ENCODE peak calls at places on chromosomes 13 and 19, in nine cellular contexts. G, N, I, X, Z, H, U, K and F are unnamed samples.

GRCh38 chr19:40603071-40603718 is 2.0 kb downstream of the LTBP4 start:
- DNase-seq in H (no peak), N (no peak), U (no peak), I (peak), G (no peak), X (no peak), Z (no peak), K (no peak), F (no peak)

GRCh38 chr13:110812111-110812868 is 98.8 kb downstream of the ING1 start:
- DNase-seq in Z (no peak), H (no peak), I (no peak), N (no peak), K (no peak), G (no peak), U (no peak), X (no peak), F (no peak)

GRCh38 chr19:40150170-40150569 is 41.1 kb upstream of the MAP3K10 start:
- DNase-seq in U (no peak), I (no peak), Z (no peak), G (no peak), K (peak), X (no peak), N (no peak), H (no peak), F (no peak)

GRCh38 chr19:19873381-19873780 is 7.7 kb downstream of the ZNF253 start:
- DNase-seq in H (no peak), U (no peak), N (no peak), Z (no peak), X (no peak), G (no peak), I (no peak), K (no peak), F (no peak)

GRCh38 chr19:3006075-3006767 is 22.9 kb downstream of the TLE2 start:
- DNase-seq in G (no peak), N (peak), H (no peak), X (no peak), Z (peak), I (no peak), U (no peak), K (no peak), F (no peak)

GRCh38 chr13:68927387-68928026 is 1180.1 kb upstream of the ATXN8OS start:
- DNase-seq in N (no peak), K (no peak), U (no peak), H (no peak), X (no peak), G (no peak), Z (peak), I (peak), F (no peak)

GRCh38 chr13:28638756-28639155 is 20.2 kb upstream of the POMP start:
- DNase-seq in N (no peak), X (no peak), I (no peak), U (no peak), G (no peak), Z (no peak), K (no peak), H (no peak), F (no peak)

GRCh38 chr19:14337510-14337909 is 43.7 kb upstream of the ADGRE5 start:
- DNase-seq in H (peak), U (no peak), I (no peak), Z (peak), X (no peak), N (peak), G (no peak), K (no peak), F (no peak)

GRCh38 chr19:58021541-58022282 is 12.1 kb upstream of the ZSCAN1 start:
- DNase-seq in G (no peak), U (peak), K (peak), Z (no peak), N (peak), I (peak), H (peak), X (no peak), F (no peak)

GRCh38 chr13:59112375-59112774 is 1051.4 kb downstream of the DIAPH3 start:
- DNase-seq in H (no peak), X (no peak), I (no peak), Z (no peak), K (peak), N (no peak), G (no peak), U (no peak), F (no peak)

GRCh38 chr19:3343619-3344502 is 22.5 kb upstream of the NFIC start:
- DNase-seq in K (peak), H (peak), U (peak), G (peak), I (peak), Z (peak), X (peak), N (peak), F (peak)

GRCh38 chr19:1672038-1672768 is 19.8 kb upstream of the TCF3 start:
- DNase-seq in N (peak), U (no peak), K (no peak), I (no peak), H (peak), Z (no peak), X (no peak), G (no peak), F (no peak)

GRCh38 chr19:18991050-18991449 is 42.3 kb downstream of the SUGP2 start:
- DNase-seq in Z (no peak), I (no peak), U (no peak), K (no peak), H (no peak), X (no peak), G (no peak), N (no peak), F (peak)

GRCh38 chr13:110444226-110444653 is 117.3 kb downstream of the RAB20 start:
- DNase-seq in H (no peak), K (no peak), N (no peak), I (no peak), X (no peak), G (no peak), Z (peak), U (peak), F (no peak)

GRCh38 chr13:109729031-109729870 is 57.1 kb downstream of the IRS2 start:
- DNase-seq in X (no peak), K (no peak), N (no peak), G (no peak), H (no peak), U (no peak), Z (no peak), I (no peak), F (no peak)

DNA sequence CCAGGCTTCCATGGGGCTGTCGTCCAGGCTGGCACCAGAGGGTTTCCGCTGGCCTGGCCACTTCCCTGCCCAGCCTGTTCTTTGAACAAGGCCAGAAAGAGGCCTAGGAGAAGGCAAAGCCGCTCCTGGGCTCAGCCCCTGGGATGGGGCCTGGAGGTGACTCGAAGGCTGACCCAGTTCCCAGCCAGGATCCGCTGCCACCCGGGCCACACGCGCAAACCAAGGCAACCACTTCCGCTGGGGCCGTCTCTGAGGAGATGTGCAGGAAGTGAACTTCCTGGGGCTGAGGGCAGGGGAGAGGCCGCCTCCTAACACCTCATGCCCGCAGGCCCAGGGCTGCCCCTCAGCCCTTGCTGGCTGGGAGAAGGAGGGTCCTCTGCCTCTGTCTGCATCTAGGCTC is 15.2 kb downstream of the PLEKHF1 start:
- DNase-seq in Z (no peak), H (no peak), X (no peak), G (peak), U (no peak), I (no peak), N (no peak), K (no peak), F (no peak)
- TF ChIP-seq POLR2A in Z (no peak), H (no peak), X (no peak), G (no peak), U (no peak), I (no peak), N (no peak), K (no peak), F (no peak)

DNA sequence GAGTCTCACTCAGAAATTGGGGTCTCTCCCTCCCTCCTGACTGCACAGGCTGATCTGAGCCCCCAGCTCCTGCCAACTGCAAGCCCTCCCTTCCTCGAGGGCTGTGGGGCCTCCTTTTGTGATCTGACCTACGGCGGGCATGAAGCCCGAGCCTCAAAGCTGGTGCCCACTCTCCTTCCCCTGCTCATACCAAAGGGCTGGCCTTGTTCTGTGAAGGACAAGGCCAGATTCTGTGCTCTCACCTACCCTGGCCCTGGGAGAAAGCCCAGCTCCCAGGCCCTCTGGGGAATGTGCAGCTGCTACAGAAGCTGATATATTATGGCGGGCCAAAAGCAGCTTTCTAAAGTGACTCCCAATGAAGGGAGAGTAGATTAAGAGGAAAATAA is 9.0 kb upstream of the ECH1 start:
- DNase-seq in X (no peak), U (no peak), Z (no peak), G (no peak), H (peak), I (no peak), K (no peak), N (no peak), F (no peak)
- TF ChIP-seq POLR2A in X (no peak), U (no peak), Z (no peak), G (peak), H (no peak), I (no peak), K (no peak), N (no peak), F (no peak)

GRCh38 chr19:24086974-24087595 is at the start of gene ZNF254:
- DNase-seq in N (peak), H (peak), Z (no peak), K (peak), I (no peak), G (peak), U (peak), X (peak), F (peak)
- TF ChIP-seq POLR2A in N (peak), H (peak), Z (no peak), K (no peak), I (no peak), G (peak), U (peak), X (no peak), F (peak)

GRCh38 chr13:99311137-99311536 is 3.9 kb upstream of the GPR183 start:
- DNase-seq in N (peak), H (no peak), I (no peak), X (no peak), K (no peak), G (no peak), Z (no peak), U (peak), F (no peak)

GRCh38 chr13:99313941-99314340 is 6.7 kb upstream of the GPR183 start:
- DNase-seq in U (no peak), X (no peak), K (no peak), N (no peak), I (no peak), H (no peak), G (no peak), Z (no peak), F (no peak)

GRCh38 chr13:99313473-99313872 is 6.3 kb upstream of the GPR183 start:
- DNase-seq in U (no peak), G (no peak), X (no peak), Z (no peak), I (no peak), H (no peak), K (no peak), N (no peak), F (no peak)

GRCh38 chr13:99311748-99312492 is 4.7 kb upstream of the GPR183 start:
- DNase-seq in I (no peak), G (no peak), U (peak), X (no peak), H (no peak), N (no peak), K (no peak), Z (no peak), F (no peak)

GRCh38 chr13:99312493-99312883 is 5.3 kb upstream of the GPR183 start:
- DNase-seq in H (no peak), X (peak), N (no peak), G (no peak), Z (no peak), K (peak), U (peak), I (no peak), F (no peak)
- TF ChIP-seq POLR2A in H (no peak), X (no peak), N (no peak), G (no peak), Z (no peak), K (no peak), U (no peak), I (no peak), F (no peak)